ENCODE peak calls at places on chromosome 13, in eight cellular contexts. Y is cerebellar cortex, J is brain microvascular endothelial cell, B is amygdala, L is AG08396, C is GM12891, H is naive B cell, K is fibroblast of lung. P is an unnamed sample.

GRCh38 chr13:110126391-110126961 is 180.5 kb downstream of the COL4A1 start:
- DNase-seq in K (peak; percentile 95), C (no peak), J (peak; percentile 90), B (no peak), Y (no peak), L (peak; percentile 81), H (no peak), P (peak; percentile 43)

GRCh38 chr13:75505327-75505726 is 23.4 kb upstream of the TBC1D4 start:
- DNase-seq in J (no peak), Y (no peak), L (no peak), H (no peak), C (no peak), K (no peak), B (no peak), P (no peak)

GRCh38 chr13:96982672-96983071 is 11.6 kb downstream of the OXGR1 start:
- DNase-seq in H (no peak), C (no peak), K (no peak), L (no peak), B (no peak), Y (no peak), J (peak; percentile 6), P (no peak)

GRCh38 chr13:109483369-109483768 is 303.0 kb downstream of the IRS2 start:
- DNase-seq in Y (peak; percentile 3), L (no peak), H (no peak), J (peak; percentile 15), C (no peak), K (no peak), B (peak; percentile 17), P (no peak)

GRCh38 chr13:64819081-64819480 is 2411.1 kb downstream of the PCDH9 start:
- DNase-seq in K (peak; percentile 30), B (no peak), H (no peak), J (no peak), C (no peak), L (no peak), Y (no peak), P (no peak)

GRCh38 chr13:37198629-37199028 is 93.2 kb upstream of the CSNK1A1L start:
- DNase-seq in B (no peak), H (no peak), C (no peak), J (no peak), Y (no peak), L (no peak), K (no peak), P (no peak)

GRCh38 chr13:49587311-49587847 is 2.0 kb upstream of the RCBTB1 start:
- DNase-seq in Y (no peak), C (no peak), L (peak; percentile 57), B (no peak), K (peak; percentile 30), H (no peak), J (peak; percentile 47), P (no peak)

GRCh38 chr13:24308068-24308445 is 1.3 kb upstream of the C1QTNF9 start:
- DNase-seq in B (no peak), L (no peak), H (no peak), Y (no peak), C (no peak), K (no peak), J (no peak), P (no peak)

GRCh38 chr13:19062801-19063200 is 118.8 kb downstream of the TUBA3C start:
- DNase-seq in L (no peak), K (no peak), C (no peak), B (no peak), Y (no peak), H (no peak), J (no peak), P (no peak)

GRCh38 chr13:66835040-66835628 is 395.0 kb downstream of the PCDH9 start:
- DNase-seq in C (no peak), L (no peak), Y (peak; percentile 83), J (peak; percentile 39), H (no peak), B (peak; percentile 61), K (peak; percentile 58), P (no peak)

GRCh38 chr13:79810018-79810417 is 329.1 kb downstream of the NDFIP2 start:
- DNase-seq in C (no peak), K (no peak), J (no peak), Y (no peak), H (no peak), L (no peak), B (no peak), P (no peak)

GRCh38 chr13:66559093-66559492 is 671.0 kb downstream of the PCDH9 start:
- DNase-seq in Y (no peak), K (no peak), J (no peak), B (no peak), C (no peak), L (no peak), H (no peak), P (no peak)

GRCh38 chr13:32142956-32143375 is 111.4 kb downstream of the FRY start:
- DNase-seq in K (peak; percentile 36), L (no peak), Y (no peak), J (no peak), H (no peak), C (no peak), B (no peak), P (peak; percentile 32)

GRCh38 chr13:52600666-52601065 is 41.6 kb upstream of the HNRNPA1L2 start:
- DNase-seq in L (no peak), B (no peak), H (no peak), C (no peak), J (no peak), Y (peak; percentile 15), K (peak; percentile 35), P (no peak)

GRCh38 chr13:60329221-60329983 is 67.6 kb upstream of the TDRD3 start:
- DNase-seq in J (peak; percentile 43), K (peak; percentile 32), L (peak; percentile 13), C (no peak), B (no peak), H (no peak), Y (peak; percentile 22), P (peak; percentile 43)

GRCh38 chr13:72959643-72960042 is 99.2 kb upstream of the KLF5 start:
- DNase-seq in J (no peak), L (no peak), H (no peak), B (no peak), Y (no peak), C (no peak), K (peak; percentile 8), P (peak; percentile 24)

P was measured in trophoblast cell.